ENCODE peak calls at places on chromosomes 4 and X, in ten cellular contexts. L is A549; P is mesothelial cell of epicardium; E is stimulated activated CD4-positive, alpha-beta T cell treated with anti-CD3 and anti-CD28 coated beads, Interleukin-1b, Interleukin-23, amount 100 ng/mL, for 48 hours; G is neuronal stem cell; T is AG09309; Q is ELR; M is HCT116; N is heart left ventricle; C is left ventricle myocardium inferior. A is an unnamed sample.

GRCh38 chrX:57821703-57822375 is 88.4 kb downstream of the ZXDA start:
- DNase-seq in L (peak; percentile 15), P (no peak), E (peak; percentile 2), G (peak; percentile 11), T (peak; percentile 29), Q (peak; percentile 54), M (peak; percentile 48), N (peak; percentile 15), C (no peak), A (peak; percentile 1)

GRCh38 chrX:100685284-100685996 is 41.4 kb downstream of the SRPX2 start:
- DNase-seq in L (peak; percentile 55), P (no peak), E (peak; percentile 62), G (peak; percentile 70), T (peak; percentile 47), Q (peak; percentile 75), M (peak; percentile 56), N (peak; percentile 48), C (no peak), A (peak; percentile 31)

GRCh38 chrX:135740683-135741149 is 27.3 kb downstream of the CT45A3 start:
- DNase-seq in L (peak; percentile 28), P (no peak), E (peak; percentile 54), G (no peak), T (no peak), Q (peak; percentile 46), M (peak; percentile 6), N (no peak), C (no peak), A (peak; percentile 27)

GRCh38 chrX:150761176-150761818 is 68.1 kb downstream of the MTMR1 start:
- DNase-seq in L (no peak), P (no peak), E (no peak), G (no peak), T (no peak), Q (no peak), M (no peak), N (no peak), C (no peak), A (no peak)

GRCh38 chr4:77586953-77587383 is 18.7 kb upstream of the CXCL13 start:
- DNase-seq in L (no peak), P (no peak), E (peak; percentile 84), G (no peak), T (no peak), Q (no peak), M (no peak), N (no peak), C (no peak), A (peak; percentile 44)

GRCh38 chr4:11931266-11931665 is 502.6 kb upstream of the HS3ST1 start:
- DNase-seq in L (no peak), P (no peak), E (no peak), G (no peak), T (no peak), Q (no peak), M (no peak), N (no peak), C (no peak), A (no peak)

GRCh38 chrX:45851434-45851991 is 650.8 kb upstream of the DIPK2B start:
- DNase-seq in L (peak; percentile 50), P (peak; percentile 29), E (peak; percentile 75), G (no peak), T (no peak), Q (peak; percentile 61), M (peak; percentile 49), N (no peak), C (no peak), A (peak; percentile 65)

GRCh38 chr4:24763631-24764302 is 31.6 kb upstream of the SOD3 start:
- DNase-seq in L (no peak), P (no peak), E (no peak), G (no peak), T (peak; percentile 39), Q (peak; percentile 30), M (no peak), N (no peak), C (no peak), A (peak; percentile 44)

GRCh38 chr4:69383281-69383680 is 103.0 kb downstream of the UGT2B28 start:
- DNase-seq in L (no peak), P (no peak), E (no peak), G (no peak), T (no peak), Q (no peak), M (no peak), N (no peak), C (no peak), A (no peak)

GRCh38 chr4:177554966-177555574 is 112.8 kb upstream of the AGA start:
- DNase-seq in L (no peak), P (no peak), E (peak; percentile 8), G (peak; percentile 12), T (no peak), Q (peak; percentile 47), M (no peak), N (no peak), C (no peak), A (no peak)

GRCh38 chr4:147360301-147360700 is 120.6 kb upstream of the EDNRA start:
- DNase-seq in L (no peak), P (no peak), E (no peak), G (no peak), T (peak; percentile 61), Q (peak; percentile 58), M (no peak), N (no peak), C (no peak), A (no peak)

GRCh38 chr4:164442167-164442566 is 311.8 kb upstream of the SMIM31 start:
- DNase-seq in L (no peak), P (no peak), E (no peak), G (no peak), T (no peak), Q (no peak), M (no peak), N (no peak), C (no peak), A (no peak)

GRCh38 chr4:86482851-86483490 is 111.1 kb upstream of the PTPN13 start:
- DNase-seq in L (no peak), P (no peak), E (no peak), G (peak; percentile 88), T (no peak), Q (peak; percentile 11), M (no peak), N (no peak), C (no peak), A (peak; percentile 2)

GRCh38 chr4:42673084-42673429 is 16.2 kb upstream of the ATP8A1 start:
- DNase-seq in L (no peak), P (no peak), E (peak; percentile 44), G (no peak), T (no peak), Q (no peak), M (no peak), N (peak; percentile 35), C (peak; percentile 28), A (peak; percentile 37)

GRCh38 chr4:37895271-37895670 is 4.4 kb downstream of the TBC1D1 start:
- DNase-seq in L (no peak), P (no peak), E (no peak), G (no peak), T (no peak), Q (no peak), M (no peak), N (no peak), C (no peak), A (no peak)

GRCh38 chr4:5808081-5808741 is 84.7 kb downstream of the CRMP1 start:
- DNase-seq in L (no peak), P (no peak), E (no peak), G (no peak), T (no peak), Q (no peak), M (no peak), N (no peak), C (no peak), A (no peak)

GRCh38 chr4:7364979-7365378 is 69.8 kb downstream of the PSAPL1 start:
- DNase-seq in L (no peak), P (no peak), E (no peak), G (no peak), T (no peak), Q (no peak), M (no peak), N (peak; percentile 22), C (peak; percentile 56), A (no peak)

GRCh38 chr4:154205471-154205870 is 286.1 kb downstream of the DCHS2 start:
- DNase-seq in L (no peak), P (no peak), E (no peak), G (no peak), T (no peak), Q (no peak), M (no peak), N (no peak), C (no peak), A (no peak)

GRCh38 chr4:15001248-15001824 is 945 bp upstream of the CPEB2 start:
- DNase-seq in L (peak; percentile 18), P (peak; percentile 40), E (peak; percentile 54), G (peak; percentile 47), T (peak; percentile 86), Q (peak; percentile 83), M (no peak), N (peak; percentile 77), C (peak; percentile 79), A (peak; percentile 68)

GRCh38 chrX:39895228-39896110 is 202.3 kb downstream of the BCOR start:
- DNase-seq in L (no peak), P (no peak), E (no peak), G (no peak), T (no peak), Q (peak; percentile 34), M (no peak), N (no peak), C (no peak), A (peak; percentile 45)

GRCh38 chrX:95721011-95721410 is 963.6 kb upstream of the DIAPH2 start:
- DNase-seq in L (no peak), P (no peak), E (no peak), G (no peak), T (no peak), Q (no peak), M (no peak), N (no peak), C (no peak), A (no peak)

GRCh38 chr4:88244821-88245579 is 39.4 kb downstream of the PPM1K start:
- DNase-seq in L (no peak), P (no peak), E (peak; percentile 19), G (no peak), T (no peak), Q (no peak), M (no peak), N (no peak), C (no peak), A (peak; percentile 18)

GRCh38 chrX:19627533-19627932 is 112.2 kb upstream of the MAP3K15 start:
- DNase-seq in L (no peak), P (no peak), E (peak; percentile 13), G (no peak), T (no peak), Q (peak; percentile 36), M (no peak), N (no peak), C (no peak), A (no peak)